ENCODE peak calls at places on chromosome 18, in four cellular contexts. E is sigmoid colon, T is stomach, W is K562. S is an unnamed sample.

GRCh38 chr18:74116628-74117554 is 30.7 kb downstream of the FBXO15 start:
- DNase-seq in W (no peak), E (no peak), T (no peak), S (peak; percentile 12)

GRCh38 chr18:74230922-74231714 is 60.6 kb downstream of the CYB5A start:
- DNase-seq in E (no peak), W (no peak), T (peak; percentile 80), S (no peak)

GRCh38 chr18:26813043-26813442 is 52.5 kb downstream of the AQP4 start:
- DNase-seq in W (no peak), E (no peak), T (peak; percentile 37), S (peak; percentile 37)

GRCh38 chr18:63130176-63130575 is 189.4 kb downstream of the BCL2 start:
- DNase-seq in E (no peak), T (no peak), W (no peak), S (no peak)

GRCh38 chr18:44943201-44943881 is 262.7 kb downstream of the SETBP1 start:
- DNase-seq in T (no peak), W (no peak), E (no peak), S (no peak)

GRCh38 chr18:532632-533031 is 32.1 kb upstream of the COLEC12 start:
- DNase-seq in W (no peak), E (no peak), T (no peak), S (no peak)

GRCh38 chr18:53864758-53865157 is 359.7 kb downstream of the MBD2 start:
- DNase-seq in T (no peak), E (no peak), W (no peak), S (no peak)

GRCh38 chr18:37502601-37503000 is 63.0 kb downstream of the CELF4 start:
- DNase-seq in W (no peak), T (no peak), E (no peak), S (no peak)

GRCh38 chr18:2448565-2449151 is 122.6 kb downstream of the METTL4 start:
- DNase-seq in W (no peak), T (no peak), E (no peak), S (no peak)

GRCh38 chr18:46110406-46110805 is 6.2 kb downstream of the HAUS1 start:
- DNase-seq in T (no peak), E (no peak), W (no peak), S (no peak)

GRCh38 chr18:69444221-69444620 is 43.5 kb downstream of the DOK6 start:
- DNase-seq in T (no peak), W (no peak), E (no peak), S (no peak)

GRCh38 chr18:42765225-42765624 is 350.3 kb downstream of the RIT2 start:
- DNase-seq in W (no peak), T (no peak), E (no peak), S (no peak)

GRCh38 chr18:64110692-64111480 is 38.0 kb downstream of the LINC00305 start:
- DNase-seq in W (no peak), T (no peak), E (no peak), S (no peak)

GRCh38 chr18:50578651-50579050 is 18.8 kb downstream of the MAPK4 start:
- DNase-seq in W (peak; percentile 16), E (no peak), T (no peak), S (no peak)

GRCh38 chr18:61852496-61852895 is 40.3 kb downstream of the RNF152 start:
- DNase-seq in E (no peak), W (no peak), T (no peak), S (no peak)

GRCh38 chr18:44821924-44822323 is 141.2 kb downstream of the SETBP1 start:
- DNase-seq in W (no peak), T (no peak), E (no peak), S (no peak)

GRCh38 chr18:41266616-41267015 is 688.4 kb upstream of the PIK3C3 start:
- DNase-seq in E (no peak), W (no peak), T (no peak), S (no peak)

GRCh38 chr18:62812242-62812641 is 96.9 kb downstream of the PHLPP1 start:
- DNase-seq in E (no peak), W (no peak), T (no peak), S (no peak)

GRCh38 chr18:11320981-11321380 is 171.6 kb upstream of the PIEZO2 start:
- DNase-seq in E (no peak), T (no peak), W (no peak), S (no peak)

GRCh38 chr18:11322716-11323115 is 173.3 kb upstream of the PIEZO2 start:
- DNase-seq in E (no peak), W (no peak), T (no peak), S (no peak)

GRCh38 chr18:11324510-11324909 is 175.1 kb upstream of the PIEZO2 start:
- DNase-seq in W (no peak), T (no peak), E (no peak), S (no peak)

GRCh38 chr18:11323359-11323819 is 174.0 kb upstream of the PIEZO2 start:
- DNase-seq in T (no peak), W (no peak), E (no peak), S (no peak)

DNA sequence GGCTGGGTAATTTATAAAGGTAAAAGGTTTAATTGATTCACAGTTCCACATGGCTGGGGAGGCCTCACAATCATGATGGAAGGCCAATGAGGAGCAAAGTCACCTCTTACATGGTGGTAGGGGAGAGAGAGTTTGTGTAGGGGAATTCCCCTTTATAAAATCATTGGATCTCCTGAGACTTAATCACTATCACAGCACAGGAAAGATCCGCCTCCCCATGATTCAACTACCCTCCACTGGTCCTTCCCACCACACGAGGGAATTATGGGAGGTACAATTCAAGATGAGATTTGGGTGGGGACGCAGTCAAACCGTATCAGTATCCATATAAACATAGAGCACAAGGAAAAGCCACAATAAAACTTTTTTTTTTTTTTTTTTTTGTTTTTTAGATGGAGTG is 172.6 kb upstream of the PIEZO2 start:
- DNase-seq in W (no peak), E (no peak), T (no peak), S (no peak)
- TF ChIP-seq EP300 in W (no peak), E (no peak), T (no peak), S (no peak)

GRCh38 chr18:77133920-77134496 is 1.4 kb upstream of the MBP start:
- DNase-seq in W (no peak), T (no peak), E (peak; percentile 83), S (peak; percentile 51)
- TF ChIP-seq POLR2AphosphoS5 in W (no peak), T (no peak), E (no peak), S (no peak)

GRCh38 chr18:32091325-32091723 is 350 bp upstream of the RNF138 start:
- DNase-seq in T (no peak), E (no peak), W (peak; percentile 17), S (no peak)

GRCh38 chr18:32093523-32093922 is 1.8 kb downstream of the RNF138 start:
- DNase-seq in E (no peak), W (peak; percentile 23), T (no peak), S (peak; percentile 14)

GRCh38 chr18:32093106-32093511 is 1.4 kb downstream of the RNF138 start:
- DNase-seq in W (no peak), T (peak; percentile 59), E (peak; percentile 77), S (peak; percentile 61)

GRCh38 chr18:32092422-32093105 is 890 bp downstream of the RNF138 start:
- DNase-seq in E (peak; percentile 100), T (peak; percentile 99), W (peak; percentile 98), S (peak; percentile 100)

DNA sequence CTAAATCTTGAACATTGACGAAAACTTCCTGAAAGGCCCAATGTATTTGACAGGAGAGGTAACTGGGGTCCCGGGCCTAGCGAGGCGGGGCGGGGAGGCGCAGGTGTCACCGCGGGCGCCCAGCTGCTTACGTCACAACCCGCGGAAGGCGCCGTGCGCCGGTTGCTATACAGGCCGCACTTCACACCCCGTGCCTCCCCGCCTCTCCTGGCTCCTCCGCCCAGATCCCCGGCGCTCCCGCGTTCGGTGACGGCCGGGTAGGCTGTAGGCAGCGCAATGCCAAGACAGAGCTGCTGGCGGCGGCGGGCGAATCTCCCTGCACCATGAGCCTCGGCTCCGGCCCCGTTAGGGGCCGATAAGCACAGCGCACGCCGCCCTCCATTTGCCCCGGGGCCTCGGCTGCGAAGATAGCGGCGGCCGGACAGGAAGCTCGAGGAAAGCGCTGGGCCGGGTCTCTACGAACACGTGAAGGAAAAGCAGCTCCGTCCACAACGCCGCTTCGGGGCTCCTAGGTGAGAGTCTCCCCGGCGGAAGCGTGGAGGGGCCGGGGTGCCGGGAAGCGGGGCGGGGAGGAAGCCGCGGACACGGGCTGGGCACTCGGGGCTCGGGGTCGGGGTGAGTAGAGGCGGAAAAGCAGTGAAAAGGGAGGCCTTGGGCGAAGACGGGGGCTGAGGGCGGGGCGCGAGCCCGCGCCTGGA is at the start of gene RNF138:
- DNase-seq in T (peak; percentile 93), E (peak; percentile 95), W (peak; percentile 81), S (peak; percentile 94)
- TF ChIP-seq POLR2A in T (no peak), E (peak; percentile 41), W (peak; percentile 81), S (peak; percentile 89)

GRCh38 chr18:59301974-59302373 is 16.5 kb downstream of the CPLX4 start:
- DNase-seq in T (no peak), W (no peak), E (no peak), S (no peak)

GRCh38 chr18:59298871-59299270 is 19.6 kb downstream of the CPLX4 start:
- DNase-seq in W (no peak), T (no peak), E (no peak), S (no peak)

GRCh38 chr18:59303656-59304055 is 14.8 kb downstream of the CPLX4 start:
- DNase-seq in W (no peak), T (no peak), E (no peak), S (no peak)

GRCh38 chr18:59303006-59303405 is 15.4 kb downstream of the CPLX4 start:
- DNase-seq in W (no peak), E (no peak), T (no peak), S (no peak)

DNA sequence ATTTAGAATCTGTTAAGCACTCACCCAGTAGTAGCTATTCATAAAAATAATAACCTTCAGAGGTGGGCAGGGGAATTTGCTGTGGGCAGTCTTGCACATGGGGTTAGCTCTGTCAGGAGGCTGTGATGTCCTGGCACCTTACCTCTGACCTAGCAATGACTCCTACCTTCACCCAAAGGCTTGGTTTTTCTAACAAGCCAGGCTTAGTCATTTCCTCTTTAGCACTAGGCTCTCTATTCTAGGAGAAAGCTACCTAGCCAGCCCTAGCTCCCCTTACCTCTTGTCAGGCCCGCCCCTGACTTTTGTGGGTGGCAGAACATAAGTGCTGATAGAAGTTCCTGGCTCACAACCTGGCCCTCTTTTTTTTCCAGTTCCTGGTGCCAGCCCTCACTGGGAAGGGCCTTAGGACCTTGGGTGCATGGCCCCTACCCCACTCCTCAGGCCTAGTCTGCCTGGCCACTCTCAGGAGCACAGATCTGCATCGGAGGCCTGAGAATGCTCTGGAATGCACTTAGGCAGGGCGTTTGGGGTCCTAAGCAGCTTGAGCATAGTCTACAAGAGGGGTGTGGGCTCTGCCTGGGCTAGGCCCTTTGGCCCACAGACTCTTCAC is 17.7 kb downstream of the CPLX4 start:
- DNase-seq in W (no peak), E (no peak), T (no peak), S (no peak)
- TF ChIP-seq EP300 in W (no peak), E (no peak), T (no peak), S (no peak)

DNA sequence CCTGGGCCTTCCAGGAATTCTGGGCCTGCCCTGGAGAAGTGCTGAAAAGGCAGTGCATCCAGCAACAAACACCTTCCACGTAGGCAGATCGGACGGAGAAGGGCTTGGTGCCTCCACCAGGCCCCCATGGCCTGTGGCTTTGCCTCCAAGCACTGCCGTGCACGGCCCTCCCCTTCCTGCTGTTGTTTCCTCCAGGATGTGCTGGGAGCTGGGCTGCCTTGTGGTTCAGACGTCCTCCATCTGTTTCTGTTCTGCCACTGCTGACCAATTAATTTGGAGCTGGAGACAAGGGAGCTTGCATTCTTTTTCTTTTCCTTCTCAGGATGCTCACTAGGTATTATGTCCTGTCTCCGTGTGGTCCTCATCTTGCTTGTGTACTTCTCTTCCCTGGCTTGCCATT is 197.0 kb downstream of the HRH4 start:
- DNase-seq in E (no peak), T (no peak), W (no peak), S (no peak)
- TF ChIP-seq POLR2AphosphoS5 in E (no peak), T (no peak), W (no peak), S (no peak)

S was measured in transverse colon.